ENCODE peak calls at places on chromosomes 2 and 18, in nine cellular contexts. R is colonic mucosa, O is IMR-90, M is tibial nerve, I is suprapubic skin, E is heart right ventricle, V is A549, G is left lung, C is DND-41. Y is an unnamed sample. For H3K9me3, the result is how much of the 10 kb centered on the place peaks cover.

GRCh38 chr2:161104054-161104553 is 56.1 kb upstream of the TANK start:
- DNase-seq in R (no peak), V (no peak), C (no peak), E (no peak), M (no peak), O (no peak), I (no peak), G (no peak), Y (no peak)

GRCh38 chr18:13290856-13291271 is 72.3 kb downstream of the LDLRAD4 start:
- DNase-seq in C (no peak), E (no peak), R (no peak), O (no peak), V (no peak), M (no peak), G (no peak), I (no peak), Y (no peak)

GRCh38 chr2:144660518-144661316 is 140.8 kb upstream of the ZEB2 start:
- DNase-seq in G (no peak), I (no peak), V (peak), E (no peak), R (no peak), M (no peak), O (peak), C (no peak), Y (no peak)

GRCh38 chr2:121897335-121897970 is 142.0 kb downstream of the TSN start:
- DNase-seq in E (no peak), G (no peak), C (peak), O (peak), I (no peak), M (no peak), R (no peak), V (peak), Y (no peak)

GRCh38 chr2:73836141-73836943 is 7.6 kb downstream of the STAMBP start:
- DNase-seq in O (no peak), M (no peak), I (no peak), G (no peak), R (no peak), E (no peak), V (no peak), C (no peak), Y (no peak)

GRCh38 chr2:125713533-125713932 is 942.4 kb upstream of the GYPC start:
- DNase-seq in O (no peak), C (no peak), R (no peak), G (no peak), E (no peak), V (no peak), I (no peak), M (no peak), Y (no peak)

GRCh38 chr2:38720613-38721241 is 30.4 kb downstream of the SRSF7 start:
- DNase-seq in E (peak), M (peak), R (peak), I (peak), V (peak), G (peak), C (no peak), O (peak), Y (peak)

GRCh38 chr2:73839653-73840411 is 11.1 kb downstream of the STAMBP start:
- DNase-seq in E (no peak), V (no peak), O (peak), C (no peak), G (no peak), I (no peak), R (no peak), M (no peak), Y (no peak)

GRCh38 chr2:73004466-73004865 is 67.0 kb downstream of the SFXN5 start:
- DNase-seq in E (no peak), M (no peak), I (no peak), V (no peak), C (peak), O (no peak), R (no peak), G (no peak), Y (peak)

GRCh38 chr18:75229437-75229836 is 18.8 kb downstream of the TSHZ1 start:
- DNase-seq in M (no peak), C (no peak), R (no peak), V (no peak), I (no peak), E (no peak), O (no peak), G (no peak), Y (no peak)

GRCh38 chr2:188378551-188378950 is 86.9 kb downstream of the GULP1 start:
- DNase-seq in M (no peak), G (no peak), V (no peak), I (no peak), R (no peak), C (no peak), O (peak), E (no peak), Y (no peak)

GRCh38 chr2:219095406-219095940 is 34.8 kb upstream of the IHH start:
- DNase-seq in E (no peak), R (no peak), V (no peak), C (no peak), O (no peak), M (no peak), I (no peak), G (no peak), Y (no peak)

GRCh38 chr18:54713386-54713785 is 114.9 kb upstream of the RAB27B start:
- DNase-seq in C (no peak), M (no peak), V (no peak), G (no peak), O (no peak), R (no peak), E (no peak), I (no peak), Y (no peak)

GRCh38 chr2:192184349-192184748 is 10.4 kb downstream of the TMEFF2 start:
- DNase-seq in O (no peak), C (no peak), E (no peak), I (no peak), M (no peak), G (no peak), R (no peak), V (no peak), Y (no peak)

GRCh38 chr2:143629344-143629743 is 500.1 kb downstream of the ARHGAP15 start:
- DNase-seq in O (peak), V (no peak), C (no peak), R (no peak), M (no peak), I (no peak), E (no peak), G (no peak), Y (no peak)

GRCh38 chr2:238326801-238327365 is 6.6 kb downstream of the TRAF3IP1 start:
- DNase-seq in R (no peak), M (no peak), C (no peak), I (peak), E (no peak), G (no peak), V (no peak), O (no peak), Y (no peak)

GRCh38 chr2:233436191-233436581 is 81.9 kb downstream of the DGKD start:
- DNase-seq in G (no peak), M (no peak), R (no peak), V (no peak), E (no peak), I (peak), O (no peak), C (no peak), Y (no peak)

GRCh38 chr2:27255660-27256059 is 7.2 kb downstream of the SLC30A3 start:
- DNase-seq in V (no peak), M (no peak), I (no peak), E (no peak), O (peak), G (no peak), C (no peak), R (no peak), Y (no peak)

GRCh38 chr2:44358498-44358897 is 2.8 kb downstream of the PREPL start:
- DNase-seq in V (no peak), R (peak), C (peak), G (peak), E (peak), I (no peak), M (peak), O (peak), Y (no peak)

GRCh38 chr2:168599738-168600137 is 143.7 kb downstream of the CERS6 start:
- DNase-seq in V (no peak), M (no peak), O (no peak), E (no peak), I (no peak), R (no peak), G (no peak), C (no peak), Y (no peak)

GRCh38 chr2:179454443-179455218 is 190.0 kb upstream of the SESTD1 start:
- DNase-seq in R (no peak), M (no peak), O (peak), E (no peak), I (no peak), V (peak), C (no peak), G (no peak), Y (peak)

GRCh38 chr18:23585007-23585871 is 1.1 kb downstream of the NPC1 start:
- DNase-seq in C (peak), V (peak), I (no peak), O (no peak), R (peak), E (peak), G (no peak), M (no peak), Y (no peak)

GRCh38 chr18:51236225-51236624 is 38.7 kb upstream of the MEX3C start:
- DNase-seq in V (peak), I (no peak), G (no peak), C (no peak), R (no peak), M (no peak), O (peak), E (no peak), Y (peak)

GRCh38 chr2:30770791-30771190 is 36.5 kb downstream of the CAPN13 start:
- DNase-seq in C (no peak), O (no peak), I (no peak), V (no peak), R (peak), G (no peak), E (no peak), M (no peak), Y (no peak)

GRCh38 chr2:129004485-129004884 is 685.8 kb upstream of the HS6ST1 start:
- DNase-seq in V (no peak), R (peak), M (no peak), I (no peak), E (no peak), O (no peak), G (no peak), C (no peak), Y (no peak)

GRCh38 chr18:38362286-38362792 is 796.7 kb upstream of the CELF4 start:
- DNase-seq in V (no peak), C (no peak), E (no peak), M (no peak), I (no peak), O (no peak), R (no peak), G (no peak), Y (no peak)

GRCh38 chr18:6747646-6748045 is 18.1 kb downstream of the ARHGAP28 start:
- DNase-seq in I (no peak), O (peak), G (no peak), V (no peak), E (no peak), R (no peak), C (no peak), M (no peak), Y (no peak)

GRCh38 chr2:104620840-104621239 is 233.1 kb upstream of the POU3F3 start:
- DNase-seq in V (no peak), C (no peak), O (no peak), M (no peak), I (no peak), E (no peak), G (no peak), R (no peak), Y (no peak)

GRCh38 chr18:49023938-49024341 is 73.2 kb upstream of the SMAD7 start:
- DNase-seq in I (no peak), O (no peak), C (no peak), R (peak), E (no peak), M (no peak), V (no peak), G (no peak), Y (no peak)

GRCh38 chr2:23381084-23381483 is 3.9 kb upstream of the KLHL29 start:
- DNase-seq in E (peak), C (no peak), O (peak), I (peak), G (peak), V (peak), M (no peak), R (no peak), Y (no peak)

GRCh38 chr2:58521803-58522602 is 280.9 kb upstream of the FANCL start:
- DNase-seq in R (no peak), O (no peak), V (no peak), E (no peak), M (no peak), I (no peak), G (no peak), C (no peak), Y (no peak)

GRCh38 chr2:112821142-112821541 is 15.4 kb downstream of the IL1B start:
- DNase-seq in G (no peak), E (no peak), O (no peak), R (no peak), M (no peak), C (no peak), I (no peak), V (no peak), Y (no peak)

GRCh38 chr2:5914831-5915611 is 222.8 kb downstream of the SOX11 start:
- DNase-seq in C (no peak), V (no peak), O (peak), E (peak), R (no peak), M (no peak), G (no peak), I (no peak), Y (no peak)

GRCh38 chr18:42041793-42042192 is 86.8 kb downstream of the PIK3C3 start:
- DNase-seq in V (no peak), O (no peak), E (no peak), I (no peak), M (no peak), C (no peak), G (no peak), R (no peak), Y (no peak)

GRCh38 chr18:33603434-33603833 is 25.4 kb downstream of the ASXL3 start:
- DNase-seq in M (no peak), G (no peak), O (no peak), I (no peak), V (no peak), E (no peak), R (no peak), C (no peak), Y (no peak)

GRCh38 chr2:98757904-98758421 is 27.0 kb upstream of the MGAT4A start:
- DNase-seq in I (peak), M (peak), R (peak), O (peak), C (peak), E (peak), V (peak), G (peak), Y (no peak)

DNA sequence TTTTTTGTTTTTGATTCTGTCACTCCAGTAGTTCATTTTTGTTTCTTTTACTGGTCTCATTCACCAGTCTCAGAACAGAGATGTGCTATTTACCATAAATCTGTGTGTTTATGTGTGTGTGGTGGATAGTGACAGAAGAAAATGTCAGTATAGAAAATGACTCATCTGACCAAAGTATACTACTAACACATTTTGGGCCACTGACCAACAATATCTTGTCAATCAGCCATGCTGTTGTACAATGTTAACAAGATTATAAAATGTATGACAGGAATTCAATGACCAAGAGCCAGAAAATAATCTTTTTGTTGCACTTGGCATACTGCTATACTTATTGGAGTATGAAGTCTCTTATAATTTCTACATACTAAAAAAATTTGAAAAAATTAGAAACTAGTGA is 1081.4 kb upstream of the NRXN1 start:
- DNase-seq in R (no peak), C (no peak), E (no peak), G (no peak), O (peak), M (no peak), I (no peak), V (no peak), Y (no peak)
- H3K9me3 ChIP-seq in R (under half), C (under half), E (under half), G (under half), O (under half), M (under half), I (under half), V (under half), Y (under half)

DNA sequence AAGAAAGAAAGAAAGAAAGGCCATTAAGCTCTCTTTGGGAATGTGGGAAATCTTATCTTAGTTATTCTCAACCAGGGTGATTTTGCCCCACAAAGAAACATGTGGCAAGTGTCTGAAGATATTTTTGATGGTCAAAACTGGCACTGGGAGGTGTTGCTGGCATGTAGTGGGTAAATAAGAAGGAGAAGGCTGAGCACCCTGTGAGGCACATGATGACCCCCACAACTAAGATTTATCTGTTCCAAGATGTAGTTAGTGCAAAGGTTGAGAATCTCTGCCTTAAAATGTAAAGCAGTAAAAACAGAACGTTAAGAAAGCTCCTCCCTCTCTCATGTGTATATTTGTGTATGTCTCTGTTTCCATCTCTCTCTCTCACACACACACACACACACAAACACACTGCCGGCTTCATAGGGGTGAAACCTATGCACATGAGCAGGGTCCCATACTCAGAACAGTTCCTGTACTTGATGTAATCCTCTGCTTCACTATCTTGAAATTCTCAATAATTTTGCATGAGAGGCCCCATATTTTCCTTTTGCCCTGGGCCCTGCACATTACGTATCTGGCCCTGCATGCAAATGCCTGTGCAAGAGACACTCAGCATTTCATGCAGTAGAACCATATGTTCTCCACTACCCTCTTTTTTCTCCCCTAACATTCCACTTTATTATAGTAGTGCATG is 94.3 kb downstream of the MREG start:
- DNase-seq in E (no peak), O (no peak), G (no peak), V (no peak), M (no peak), R (no peak), C (no peak), I (no peak), Y (no peak)
- TF ChIP-seq CTCF in E (no peak), O (no peak), G (no peak), V (no peak), M (no peak), R (no peak), C (no peak), I (no peak), Y (no peak)

GRCh38 chr2:176155341-176156044 is 1.6 kb upstream of the HOXD3 start:
- DNase-seq in R (no peak), M (no peak), G (no peak), V (no peak), O (no peak), E (no peak), C (no peak), I (no peak), Y (no peak)

GRCh38 chr2:176152350-176153181 is 1.2 kb downstream of the HOXD4 start:
- DNase-seq in V (no peak), O (no peak), R (no peak), M (no peak), C (no peak), I (peak), G (no peak), E (no peak), Y (no peak)

GRCh38 chr2:176156301-176156958 is 677 bp upstream of the HOXD3 start:
- DNase-seq in E (no peak), V (no peak), O (no peak), R (no peak), M (no peak), C (no peak), I (no peak), G (no peak), Y (no peak)

GRCh38 chr2:176156959-176157498 is at the start of gene HOXD3:
- DNase-seq in G (no peak), V (no peak), O (no peak), M (no peak), R (no peak), E (no peak), I (no peak), C (no peak), Y (no peak)

GRCh38 chr2:176154853-176155252 is 2.3 kb upstream of the HOXD3 start:
- DNase-seq in G (no peak), C (no peak), O (no peak), V (no peak), I (no peak), E (no peak), R (no peak), M (no peak), Y (no peak)
- H3K9me3 ChIP-seq in G (under half), C (under half), O (under half), V (under half), I (under half), E (under half), R (under half), M (under half), Y (under half)

GRCh38 chr2:216059233-216059834 is 22.3 kb downstream of the PECR start:
- DNase-seq in M (no peak), V (peak), R (no peak), I (no peak), O (no peak), C (no peak), E (no peak), G (no peak), Y (no peak)
- TF ChIP-seq CTCF in M (no peak), V (no peak), R (no peak), I (no peak), O (peak), C (peak), E (no peak), G (no peak), Y (no peak)

DNA sequence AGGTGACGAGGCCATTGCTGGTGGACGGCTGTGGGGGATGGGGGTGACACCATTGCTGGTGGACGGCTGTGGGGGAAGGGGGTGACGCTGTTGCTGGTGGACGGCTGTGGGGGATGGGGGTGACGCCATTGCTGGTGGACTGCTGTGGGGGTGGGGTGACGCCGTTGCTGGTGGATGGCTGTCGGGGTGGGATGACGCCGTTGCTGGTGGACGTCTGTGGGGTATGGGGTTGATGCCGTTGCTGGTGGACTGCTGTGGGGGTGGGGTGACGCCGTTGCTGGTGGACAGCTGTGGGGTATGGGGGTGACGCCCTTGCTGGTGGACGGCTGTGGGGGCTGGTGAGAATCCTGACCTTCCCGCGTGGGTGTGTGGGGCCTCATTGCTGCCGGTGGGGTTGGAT is 47.1 kb downstream of the CTDP1 start:
- DNase-seq in O (no peak), I (no peak), G (no peak), C (no peak), R (no peak), M (no peak), E (no peak), V (no peak), Y (no peak)
- H3K9me3 ChIP-seq in O (under half), I (under half), G (under half), C (under half), R (under half), M (under half), E (under half), V (under half), Y (under half)

GRCh38 chr2:155815275-155815674 is 517.2 kb downstream of the NR4A2 start:
- DNase-seq in C (no peak), M (no peak), V (no peak), G (no peak), R (no peak), O (no peak), I (no peak), E (no peak), Y (no peak)

GRCh38 chr2:155810411-155810810 is 522.1 kb downstream of the NR4A2 start:
- DNase-seq in I (no peak), R (no peak), M (no peak), O (no peak), E (no peak), G (no peak), V (no peak), C (no peak), Y (no peak)

GRCh38 chr2:155815851-155816250 is 516.7 kb downstream of the NR4A2 start:
- DNase-seq in R (peak), G (no peak), V (peak), M (no peak), I (no peak), O (no peak), E (no peak), C (peak), Y (no peak)
- TF ChIP-seq CTCF in R (no peak), G (no peak), V (no peak), M (no peak), I (no peak), O (no peak), E (peak), C (peak), Y (peak)